ENCODE peak calls at places on chromosomes 4 and X, in five cellular contexts. M is IMR-90; H is MM.1S; T is CD4-positive, alpha-beta memory T cell; A is body of pancreas. O is an unnamed sample.

GRCh38 chrX:27890611-27891010 is 82.8 kb downstream of the MAGEB10 start:
- DNase-seq in T (no peak), M (peak; percentile 82), A (no peak), H (no peak), O (no peak)

GRCh38 chrX:102155806-102156179 is at the start of gene BEX5:
- DNase-seq in M (no peak), H (peak; percentile 79), T (peak; percentile 65), A (peak; percentile 84), O (peak; percentile 34)

GRCh38 chr4:74230902-74231499 is 73.1 kb downstream of the MTHFD2L start:
- DNase-seq in T (no peak), A (no peak), H (peak; percentile 89), M (peak; percentile 56), O (no peak)

GRCh38 chrX:115413246-115413878 is 123.8 kb downstream of the LUZP4 start:
- DNase-seq in T (no peak), H (no peak), A (no peak), M (peak; percentile 72), O (no peak)

GRCh38 chr4:111499291-111499690 is 646.0 kb upstream of the FAM241A start:
- DNase-seq in T (no peak), H (no peak), M (peak; percentile 61), A (no peak), O (no peak)

GRCh38 chrX:119478504-119478903 is 10.3 kb downstream of the SLC25A5 start:
- DNase-seq in H (no peak), A (no peak), M (no peak), T (no peak), O (no peak)

GRCh38 chr4:187357045-187357643 is 633.5 kb upstream of the FAT1 start:
- DNase-seq in H (no peak), T (no peak), A (no peak), M (no peak), O (no peak)

GRCh38 chrX:80876877-80877276 is 67.2 kb upstream of the BRWD3 start:
- DNase-seq in A (no peak), M (peak; percentile 44), H (peak; percentile 48), T (peak; percentile 32), O (no peak)

GRCh38 chrX:110561036-110561435 is 202.4 kb downstream of the RTL9 start:
- DNase-seq in H (no peak), T (no peak), A (no peak), M (no peak), O (no peak)

GRCh38 chrX:124736553-124737240 is 390.3 kb downstream of the SH2D1A start:
- DNase-seq in H (peak; percentile 37), A (no peak), M (no peak), T (peak; percentile 67), O (peak; percentile 14)

GRCh38 chr4:41258783-41259182 is 2.1 kb downstream of the UCHL1 start:
- DNase-seq in H (peak; percentile 68), A (peak; percentile 17), T (no peak), M (peak; percentile 86), O (no peak)

GRCh38 chrX:30865020-30865419 is 24.0 kb downstream of the TAB3 start:
- DNase-seq in A (no peak), T (no peak), M (no peak), H (peak; percentile 7), O (no peak)

GRCh38 chr4:142463195-142463594 is 382.9 kb downstream of the INPP4B start:
- DNase-seq in M (no peak), A (no peak), H (no peak), T (no peak), O (no peak)

GRCh38 chr4:89000844-89001360 is 56.1 kb downstream of the FAM13A start:
- DNase-seq in M (peak; percentile 60), A (peak; percentile 45), T (no peak), H (no peak), O (no peak)

GRCh38 chrX:6852869-6853268 is 294.6 kb upstream of the STS start:
- DNase-seq in T (no peak), A (no peak), M (no peak), H (no peak), O (no peak)

GRCh38 chrX:110284159-110284558 is 33.7 kb downstream of the AMMECR1 start:
- DNase-seq in T (no peak), A (no peak), M (peak; percentile 88), H (no peak), O (no peak)

GRCh38 chr4:2875556-2875955 is 31.9 kb downstream of the ADD1 start:
- DNase-seq in A (no peak), T (no peak), H (no peak), M (no peak), O (no peak)

GRCh38 chrX:13955975-13956374 is 73.7 kb downstream of the GEMIN8 start:
- DNase-seq in T (no peak), H (no peak), A (no peak), M (no peak), O (no peak)

GRCh38 chr4:17448689-17449088 is 63.2 kb downstream of the QDPR start:
- DNase-seq in T (no peak), A (no peak), H (peak; percentile 6), M (peak; percentile 72), O (no peak)

DNA sequence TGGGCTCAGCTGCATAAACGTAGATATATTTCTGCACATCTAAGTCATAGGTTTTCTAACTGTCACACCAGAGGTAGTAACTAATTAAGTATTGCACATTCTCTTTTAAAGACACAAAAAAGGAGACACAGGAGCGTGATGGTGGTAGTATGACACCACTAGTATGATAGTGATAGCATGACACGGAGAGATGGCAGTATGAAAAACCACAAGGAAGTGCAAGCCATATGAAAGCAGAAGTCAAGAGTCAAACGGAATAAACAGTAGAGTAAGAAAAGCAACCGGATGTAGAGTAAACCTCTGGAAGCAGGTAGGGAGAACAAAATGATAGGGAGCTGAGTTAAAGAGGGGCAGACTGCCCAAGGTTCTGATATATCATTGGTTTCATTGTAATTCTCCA is 382.2 kb upstream of the INTU start:
- DNase-seq in H (no peak), M (no peak), T (no peak), A (no peak), O (no peak)
- H3K9me3 ChIP-seq in H (no peaks in the 10 kb centered on the region), M (no peaks in the 10 kb centered on the region), T (no peaks in the 10 kb centered on the region), A (no peaks in the 10 kb centered on the region), O (no peaks in the 10 kb centered on the region)

GRCh38 chr4:133149932-133150642 is 993 bp downstream of the PCDH10 start:
- DNase-seq in T (no peak), A (no peak), H (no peak), M (no peak), O (no peak)

GRCh38 chr4:133147922-133148689 is 988 bp upstream of the PCDH10 start:
- DNase-seq in M (peak; percentile 21), A (no peak), T (no peak), H (no peak), O (no peak)

GRCh38 chr4:133148690-133149363 is at the start of gene PCDH10:
- DNase-seq in M (peak; percentile 87), T (no peak), A (peak; percentile 84), H (peak; percentile 91), O (no peak)

GRCh38 chr4:133150643-133151300 is 1.7 kb downstream of the PCDH10 start:
- DNase-seq in T (no peak), H (no peak), A (no peak), M (no peak), O (no peak)

GRCh38 chr4:133149364-133149695 is 236 bp downstream of the PCDH10 start:
- DNase-seq in T (no peak), H (no peak), A (no peak), M (no peak), O (no peak)
- H3K9me3 ChIP-seq in T (no peaks in the 10 kb centered on the region), H (no peaks in the 10 kb centered on the region), A (no peaks in the 10 kb centered on the region), M (no peaks in the 10 kb centered on the region), O (no peaks in the 10 kb centered on the region)

GRCh38 chrX:362351-362750 is 24.4 kb downstream of the PPP2R3B start:
- DNase-seq in T (no peak), H (no peak), M (no peak), A (no peak), O (no peak)

GRCh38 chrX:360496-361150 is 26.1 kb downstream of the PPP2R3B start:
- DNase-seq in A (no peak), M (no peak), H (no peak), T (no peak), O (no peak)

GRCh38 chrX:362937-363620 is 23.6 kb downstream of the PPP2R3B start:
- DNase-seq in A (no peak), M (no peak), H (no peak), T (no peak), O (no peak)

GRCh38 chrX:363621-364375 is 22.9 kb downstream of the PPP2R3B start:
- DNase-seq in H (no peak), M (no peak), T (no peak), A (no peak), O (no peak)

GRCh38 chrX:361231-362145 is 25.2 kb downstream of the PPP2R3B start:
- DNase-seq in H (no peak), T (no peak), M (no peak), A (no peak), O (no peak)
- H3K9me3 ChIP-seq in H (no peaks in the 10 kb centered on the region), T (no peaks in the 10 kb centered on the region), M (peaks cover 28% of the 10 kb centered on the region), A (no peaks in the 10 kb centered on the region), O (peaks cover 5% of the 10 kb centered on the region)

DNA sequence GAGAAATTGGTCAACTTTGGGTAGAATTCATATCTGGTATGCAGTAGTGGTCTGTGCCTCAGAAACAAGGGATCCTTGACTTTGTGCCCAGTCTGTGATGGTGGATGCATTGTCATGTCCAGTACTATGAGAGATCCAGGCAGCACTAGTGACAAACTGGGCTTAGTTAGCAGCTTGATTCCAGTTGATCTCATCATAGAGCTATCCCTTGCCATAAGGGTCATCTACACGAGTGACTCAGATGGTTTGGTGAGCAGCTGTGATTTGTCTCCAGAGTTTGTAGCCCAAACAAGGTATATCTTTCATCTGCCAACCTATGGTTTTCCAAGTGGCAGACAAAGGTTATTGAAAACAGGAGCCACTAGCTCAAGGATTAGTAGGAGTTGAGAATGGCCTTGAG is 298.8 kb downstream of the GBA3 start:
- DNase-seq in H (no peak), T (no peak), M (no peak), A (no peak), O (no peak)
- H3K9me3 ChIP-seq in H (no peaks in the 10 kb centered on the region), T (no peaks in the 10 kb centered on the region), M (no peaks in the 10 kb centered on the region), A (no peaks in the 10 kb centered on the region), O (peaks cover 4% of the 10 kb centered on the region)

GRCh38 chr4:108544504-108544903 is 75.9 kb upstream of the RPL34 start:
- DNase-seq in A (no peak), H (no peak), M (peak; percentile 43), T (no peak), O (no peak)

GRCh38 chr4:108547682-108548081 is 72.7 kb upstream of the RPL34 start:
- DNase-seq in H (no peak), T (no peak), A (no peak), M (no peak), O (no peak)

GRCh38 chr4:108543359-108543968 is 76.9 kb upstream of the RPL34 start:
- DNase-seq in A (no peak), M (no peak), T (no peak), H (no peak), O (no peak)

GRCh38 chr4:108546728-108547127 is 73.6 kb upstream of the RPL34 start:
- DNase-seq in A (no peak), M (no peak), T (no peak), H (no peak), O (no peak)
- H3K9me3 ChIP-seq in A (no peaks in the 10 kb centered on the region), M (peaks cover 3% of the 10 kb centered on the region), T (no peaks in the 10 kb centered on the region), H (no peaks in the 10 kb centered on the region), O (peaks cover 3% of the 10 kb centered on the region)